ENCODE peak calls at places on chromosomes 12 and 14, in four cellular contexts. One of them, this sample, is unnamed.

GRCh38 chr12:64566882-64567517 is 43.3 kb upstream of the RASSF3 start:
- DNase-seq in mesendoderm: peak
- DNase-seq in IMR-90: no peak
- DNase-seq in H1: peak
- DNase-seq in this sample: no peak

GRCh38 chr14:91233936-91234790 is 10.3 kb downstream of the GPR68 start:
- DNase-seq in mesendoderm: no peak
- DNase-seq in IMR-90: no peak
- DNase-seq in H1: no peak
- DNase-seq in this sample: no peak

GRCh38 chr12:11981174-11981733 is 89.5 kb upstream of the BCL2L14 start:
- DNase-seq in mesendoderm: no peak
- DNase-seq in IMR-90: no peak
- DNase-seq in H1: no peak
- DNase-seq in this sample: no peak

GRCh38 chr12:109497675-109498074 is 20.2 kb downstream of the UBE3B start:
- DNase-seq in mesendoderm: no peak
- DNase-seq in IMR-90: peak
- DNase-seq in H1: no peak
- DNase-seq in this sample: no peak

GRCh38 chr12:64752833-64753238 is 6.4 kb downstream of the GNS start:
- DNase-seq in mesendoderm: no peak
- DNase-seq in IMR-90: no peak
- DNase-seq in H1: no peak
- DNase-seq in this sample: no peak

GRCh38 chr12:28443337-28443736 is 253.1 kb downstream of the CCDC91 start:
- DNase-seq in mesendoderm: no peak
- DNase-seq in IMR-90: no peak
- DNase-seq in H1: no peak
- DNase-seq in this sample: no peak

GRCh38 chr12:108633081-108633533 is 587 bp downstream of the SELPLG start:
- DNase-seq in mesendoderm: no peak
- DNase-seq in IMR-90: no peak
- DNase-seq in H1: no peak
- DNase-seq in this sample: peak

GRCh38 chr14:31118892-31119291 is 88.7 kb downstream of the HECTD1 start:
- DNase-seq in mesendoderm: peak
- DNase-seq in IMR-90: no peak
- DNase-seq in H1: no peak
- DNase-seq in this sample: no peak

GRCh38 chr12:1829306-1829900 is 9.0 kb downstream of the LRTM2 start:
- DNase-seq in mesendoderm: no peak
- DNase-seq in IMR-90: no peak
- DNase-seq in H1: no peak
- DNase-seq in this sample: no peak

GRCh38 chr14:99177046-99177655 is 94.8 kb downstream of the BCL11B start:
- DNase-seq in mesendoderm: no peak
- DNase-seq in IMR-90: no peak
- DNase-seq in H1: peak
- DNase-seq in this sample: peak

GRCh38 chr14:61602733-61603077 is 92.6 kb upstream of the HIF1A start:
- DNase-seq in mesendoderm: peak
- DNase-seq in IMR-90: no peak
- DNase-seq in H1: no peak
- DNase-seq in this sample: no peak

GRCh38 chr12:46179693-46180452 is 89.0 kb downstream of the SLC38A1 start:
- DNase-seq in mesendoderm: no peak
- DNase-seq in IMR-90: no peak
- DNase-seq in H1: no peak
- DNase-seq in this sample: no peak

GRCh38 chr14:51382506-51382905 is 142.5 kb downstream of the TMX1 start:
- DNase-seq in mesendoderm: no peak
- DNase-seq in IMR-90: no peak
- DNase-seq in H1: no peak
- DNase-seq in this sample: no peak

GRCh38 chr12:93442411-93443340 is 929 bp upstream of the UBE2N start:
- DNase-seq in mesendoderm: peak
- DNase-seq in IMR-90: peak
- DNase-seq in H1: no peak
- DNase-seq in this sample: no peak

GRCh38 chr14:58828298-58828697 is 190.5 kb downstream of the DACT1 start:
- DNase-seq in mesendoderm: no peak
- DNase-seq in IMR-90: no peak
- DNase-seq in H1: no peak
- DNase-seq in this sample: no peak

GRCh38 chr14:61076531-61076930 is 95.5 kb downstream of the SLC38A6 start:
- DNase-seq in mesendoderm: no peak
- DNase-seq in IMR-90: peak
- DNase-seq in H1: no peak
- DNase-seq in this sample: no peak

GRCh38 chr14:67003009-67003753 is 186.1 kb upstream of the GARIN2 start:
- DNase-seq in mesendoderm: no peak
- DNase-seq in IMR-90: no peak
- DNase-seq in H1: no peak
- DNase-seq in this sample: no peak

GRCh38 chr12:88156075-88156654 is 14.1 kb downstream of the TMTC3 start:
- DNase-seq in mesendoderm: no peak
- DNase-seq in IMR-90: no peak
- DNase-seq in H1: no peak
- DNase-seq in this sample: no peak

GRCh38 chr12:15700595-15700994 is 88.6 kb downstream of the EPS8 start:
- DNase-seq in mesendoderm: no peak
- DNase-seq in IMR-90: peak
- DNase-seq in H1: no peak
- DNase-seq in this sample: no peak

GRCh38 chr12:93714382-93714781 is 37.2 kb downstream of the CRADD start:
- DNase-seq in mesendoderm: peak
- DNase-seq in IMR-90: no peak
- DNase-seq in H1: no peak
- DNase-seq in this sample: no peak

GRCh38 chr14:97116546-97116945 is 319.4 kb downstream of the VRK1 start:
- DNase-seq in mesendoderm: no peak
- DNase-seq in IMR-90: no peak
- DNase-seq in H1: no peak
- DNase-seq in this sample: no peak
- H3K56ac ChIP-seq in mesendoderm: no peak
- H3K56ac ChIP-seq in IMR-90: no peak
- H3K56ac ChIP-seq in H1: no peak
- H3K56ac ChIP-seq in this sample: no peak

GRCh38 chr12:48814313-48815280 is 3.7 kb upstream of the CACNB3 start:
- DNase-seq in mesendoderm: peak
- DNase-seq in IMR-90: peak
- DNase-seq in H1: peak
- DNase-seq in this sample: peak

GRCh38 chr12:48813464-48814312 is 4.6 kb upstream of the CACNB3 start:
- DNase-seq in mesendoderm: peak
- DNase-seq in IMR-90: peak
- DNase-seq in H1: peak
- DNase-seq in this sample: peak

GRCh38 chr12:48815281-48816110 is 2.8 kb upstream of the CACNB3 start:
- DNase-seq in mesendoderm: peak
- DNase-seq in IMR-90: peak
- DNase-seq in H1: peak
- DNase-seq in this sample: peak

GRCh38 chr12:48817957-48818830 is at the start of gene CACNB3:
- DNase-seq in mesendoderm: peak
- DNase-seq in IMR-90: peak
- DNase-seq in H1: peak
- DNase-seq in this sample: peak

DNA sequence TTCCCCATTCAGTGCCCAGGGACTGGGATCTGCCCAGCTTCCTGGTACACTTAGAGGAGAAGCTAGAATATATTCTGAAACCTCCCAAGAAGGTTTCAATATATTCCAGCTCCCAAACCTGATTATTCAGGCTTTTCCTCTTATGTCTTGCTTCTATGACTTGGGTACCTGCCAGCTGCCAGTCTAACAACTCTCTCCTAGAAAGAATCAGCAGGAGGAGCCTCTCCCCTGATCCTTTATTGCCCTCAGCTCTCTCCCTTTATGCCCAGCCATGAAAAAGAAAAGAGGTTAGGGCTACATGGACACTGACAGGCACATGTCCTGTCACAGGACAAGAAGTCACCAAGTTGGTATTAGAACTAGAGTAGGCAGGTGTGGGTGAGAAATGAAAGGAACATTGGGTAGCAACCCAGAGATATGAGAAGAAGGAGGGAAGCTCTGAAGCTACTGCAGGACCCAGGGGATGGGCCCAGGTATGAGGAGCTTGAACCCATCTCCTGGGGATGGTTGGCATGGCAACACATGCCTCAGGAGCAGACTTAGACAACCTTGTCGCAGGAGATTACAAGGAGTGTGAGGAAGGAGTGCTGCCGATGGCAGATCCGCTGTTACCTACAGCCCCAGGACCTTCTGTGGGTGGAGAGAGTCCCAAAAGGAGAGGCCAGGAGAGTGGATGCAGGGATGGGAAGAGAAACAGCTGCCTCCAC is 2.0 kb upstream of the CACNB3 start:
- DNase-seq in mesendoderm: no peak
- DNase-seq in IMR-90: no peak
- DNase-seq in H1: no peak
- DNase-seq in this sample: no peak
- H2AK5ac ChIP-seq in mesendoderm: no peak
- H2AK5ac ChIP-seq in IMR-90: peak
- H2AK5ac ChIP-seq in H1: no peak
- H2AK5ac ChIP-seq in this sample: no peak

DNA sequence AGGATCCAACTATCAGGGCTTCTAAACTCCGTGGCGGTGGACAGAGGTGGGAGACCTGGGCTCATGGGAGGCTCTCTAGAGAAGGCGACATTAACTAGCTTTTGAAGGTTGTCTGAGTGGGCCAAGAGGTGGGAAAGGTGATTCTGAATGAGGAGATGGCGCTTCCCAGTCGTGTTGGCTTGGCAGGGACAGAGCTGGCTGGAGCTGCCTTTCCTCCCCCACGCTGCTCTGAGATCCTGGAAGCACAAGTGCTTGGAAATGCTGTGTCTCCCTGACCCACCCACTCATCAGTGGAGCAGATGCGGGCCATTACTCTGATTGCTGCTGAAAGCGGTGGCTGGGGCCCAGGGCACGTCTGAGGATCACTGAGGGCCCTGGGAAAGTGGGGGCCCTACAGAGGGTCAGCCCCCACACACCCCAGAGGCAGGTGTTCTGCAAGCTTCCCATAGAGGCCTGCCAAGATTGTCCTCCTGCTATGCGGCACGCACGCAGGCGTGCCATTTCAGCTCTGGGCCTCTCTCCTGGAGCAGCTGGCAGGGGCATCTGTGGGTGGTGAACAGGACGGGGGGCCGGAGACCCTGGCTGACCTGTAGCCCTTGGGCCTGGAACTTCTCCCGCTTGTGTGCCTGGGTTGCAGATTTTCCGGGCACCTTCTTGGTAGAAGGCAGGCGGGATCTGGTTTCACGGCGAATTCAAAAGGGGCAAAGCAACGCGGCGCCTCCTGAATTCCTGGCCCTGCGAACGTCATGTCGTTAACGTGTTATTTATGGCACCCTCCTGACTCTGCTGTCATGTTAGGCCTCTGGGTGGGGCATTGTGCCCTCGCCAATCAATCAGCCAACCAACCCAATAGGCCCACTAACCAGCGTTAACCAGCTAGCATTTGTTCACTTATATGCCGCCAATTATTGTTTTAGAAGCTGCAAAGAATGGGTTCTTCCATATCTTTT is 133.8 kb upstream of the TBX3 start:
- DNase-seq in mesendoderm: peak
- DNase-seq in IMR-90: no peak
- DNase-seq in H1: no peak
- DNase-seq in this sample: no peak
- H3K56ac ChIP-seq in mesendoderm: no peak
- H3K56ac ChIP-seq in IMR-90: no peak
- H3K56ac ChIP-seq in H1: no peak
- H3K56ac ChIP-seq in this sample: no peak

GRCh38 chr12:75000120-75000519 is 209.5 kb downstream of the KCNC2 start:
- DNase-seq in mesendoderm: no peak
- DNase-seq in IMR-90: no peak
- DNase-seq in H1: no peak
- DNase-seq in this sample: no peak

GRCh38 chr12:74999474-74999873 is 210.2 kb downstream of the KCNC2 start:
- DNase-seq in mesendoderm: no peak
- DNase-seq in IMR-90: no peak
- DNase-seq in H1: no peak
- DNase-seq in this sample: no peak
- H2AK5ac ChIP-seq in mesendoderm: no peak
- H2AK5ac ChIP-seq in IMR-90: no peak
- H2AK5ac ChIP-seq in H1: no peak
- H2AK5ac ChIP-seq in this sample: no peak

GRCh38 chr12:79883216-79883615 is 51.7 kb downstream of the PPP1R12A start:
- DNase-seq in mesendoderm: no peak
- DNase-seq in IMR-90: peak
- DNase-seq in H1: no peak
- DNase-seq in this sample: no peak
- H3K56ac ChIP-seq in mesendoderm: no peak
- H3K56ac ChIP-seq in IMR-90: no peak
- H3K56ac ChIP-seq in H1: no peak
- H3K56ac ChIP-seq in this sample: no peak

GRCh38 chr12:75722714-75723200 is 211.3 kb upstream of the KRR1 start:
- DNase-seq in mesendoderm: peak
- DNase-seq in IMR-90: peak
- DNase-seq in H1: no peak
- DNase-seq in this sample: no peak

GRCh38 chr12:75725505-75726120 is 214.2 kb upstream of the KRR1 start:
- DNase-seq in mesendoderm: peak
- DNase-seq in IMR-90: peak
- DNase-seq in H1: no peak
- DNase-seq in this sample: no peak

GRCh38 chr12:75724913-75725312 is 213.5 kb upstream of the KRR1 start:
- DNase-seq in mesendoderm: no peak
- DNase-seq in IMR-90: peak
- DNase-seq in H1: no peak
- DNase-seq in this sample: no peak

GRCh38 chr12:75728826-75729225 is 217.4 kb upstream of the KRR1 start:
- DNase-seq in mesendoderm: no peak
- DNase-seq in IMR-90: no peak
- DNase-seq in H1: no peak
- DNase-seq in this sample: no peak

DNA sequence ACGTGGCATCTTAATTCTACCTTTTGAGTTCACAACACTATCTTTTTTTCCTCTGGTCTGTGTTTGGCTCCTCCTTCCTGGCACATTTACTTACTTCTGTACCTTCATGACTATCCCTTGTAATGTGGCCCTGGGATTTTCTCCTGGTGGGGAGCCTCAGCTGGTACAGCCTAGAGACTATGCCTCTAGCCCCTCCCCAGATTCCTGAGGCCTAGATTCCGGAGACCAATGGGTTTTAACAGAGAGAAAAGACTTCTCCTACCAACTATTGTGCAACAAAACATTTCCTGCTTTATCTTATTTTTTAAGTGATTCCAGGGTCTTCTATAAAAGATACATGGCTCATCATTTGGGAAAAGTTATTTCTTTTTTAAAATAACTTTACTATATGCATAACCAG is 216.2 kb upstream of the KRR1 start:
- DNase-seq in mesendoderm: peak
- DNase-seq in IMR-90: no peak
- DNase-seq in H1: no peak
- DNase-seq in this sample: peak
- H2AK5ac ChIP-seq in mesendoderm: no peak
- H2AK5ac ChIP-seq in IMR-90: peak
- H2AK5ac ChIP-seq in H1: no peak
- H2AK5ac ChIP-seq in this sample: no peak